ENCODE peak calls at places on chromosomes 5 and 9, in eight cellular contexts. L, E, G, V, Y, I, W and R are unnamed samples.

GRCh38 chr5:127833999-127834953 is 131.1 kb downstream of the CCDC192 start:
- DNase-seq in L (no peak), E (no peak), G (peak; percentile 26), V (no peak), Y (no peak), I (no peak), W (peak; percentile 22), R (no peak)

GRCh38 chr9:137470785-137471184 is 11.7 kb upstream of the NSMF start:
- DNase-seq in L (no peak), E (no peak), G (no peak), V (no peak), Y (no peak), I (no peak), W (no peak), R (no peak)

GRCh38 chr9:22401671-22402070 is 45.0 kb upstream of the DMRTA1 start:
- DNase-seq in L (no peak), E (no peak), G (peak; percentile 35), V (no peak), Y (no peak), I (no peak), W (no peak), R (no peak)

GRCh38 chr5:157571357-157571827 is 4.2 kb downstream of the ADAM19 start:
- DNase-seq in L (no peak), E (peak; percentile 47), G (peak; percentile 85), V (no peak), Y (no peak), I (peak; percentile 26), W (no peak), R (no peak)

GRCh38 chr5:33088176-33088575 is 352.6 kb upstream of the TARS1 start:
- DNase-seq in L (no peak), E (no peak), G (no peak), V (no peak), Y (no peak), I (no peak), W (peak; percentile 18), R (no peak)

GRCh38 chr5:15763754-15764153 is 263.8 kb downstream of the FBXL7 start:
- DNase-seq in L (no peak), E (no peak), G (peak; percentile 63), V (no peak), Y (no peak), I (no peak), W (peak; percentile 54), R (peak; percentile 61)

GRCh38 chr9:27491164-27491563 is 32.9 kb upstream of the IFNK start:
- DNase-seq in L (no peak), E (no peak), G (peak; percentile 74), V (no peak), Y (no peak), I (no peak), W (peak; percentile 42), R (peak; percentile 46)

GRCh38 chr5:54254482-54255198 is 55.7 kb downstream of the ARL15 start:
- DNase-seq in L (no peak), E (no peak), G (peak; percentile 36), V (no peak), Y (no peak), I (no peak), W (peak; percentile 11), R (no peak)

GRCh38 chr5:93607367-93608258 is 24.6 kb downstream of the NR2F1 start:
- DNase-seq in L (no peak), E (no peak), G (peak; percentile 93), V (no peak), Y (no peak), I (peak; percentile 30), W (peak; percentile 50), R (peak; percentile 38)

GRCh38 chr9:121985792-121986494 is 107.2 kb downstream of the TTLL11 start:
- DNase-seq in L (no peak), E (peak; percentile 70), G (no peak), V (peak; percentile 80), Y (no peak), I (no peak), W (no peak), R (no peak)

GRCh38 chr5:65663804-65664521 is 39.1 kb downstream of the SHLD3 start:
- DNase-seq in L (no peak), E (no peak), G (peak; percentile 11), V (no peak), Y (no peak), I (no peak), W (peak; percentile 28), R (peak; percentile 32)